ENCODE peak calls at places on chromosomes 3 and 15, in six cellular contexts. F is endothelial cell of umbilical vein, Y is fibroblast of lung, E is body of pancreas, H is cardiac muscle cell, S is BJ. I is an unnamed sample.

GRCh38 chr15:74793135-74794028 is 11.5 kb downstream of the CSK start:
- DNase-seq in F (no peak), Y (no peak), E (no peak), H (peak; percentile 30), S (no peak), I (no peak)

GRCh38 chr3:48398701-48399386 is 26.8 kb downstream of the FBXW12 start:
- DNase-seq in F (no peak), Y (no peak), E (no peak), H (no peak), S (no peak), I (no peak)

GRCh38 chr3:64441861-64442260 is 216.6 kb upstream of the PRICKLE2 start:
- DNase-seq in F (no peak), Y (peak; percentile 77), E (peak; percentile 80), H (no peak), S (no peak), I (no peak)

GRCh38 chr3:160141485-160142185 is 83.6 kb upstream of the C3orf80 start:
- DNase-seq in F (no peak), Y (peak; percentile 35), E (no peak), H (peak; percentile 33), S (no peak), I (no peak)

GRCh38 chr15:62561572-62561970 is 396.5 kb upstream of the C2CD4B start:
- DNase-seq in F (no peak), Y (no peak), E (no peak), H (no peak), S (no peak), I (no peak)

GRCh38 chr3:71372911-71373637 is 210.5 kb downstream of the FOXP1 start:
- DNase-seq in F (no peak), Y (no peak), E (no peak), H (no peak), S (no peak), I (no peak)

GRCh38 chr15:100058458-100058857 is 283.3 kb downstream of the ADAMTS17 start:
- DNase-seq in F (no peak), Y (no peak), E (no peak), H (no peak), S (no peak), I (no peak)

GRCh38 chr15:90895571-90896117 is 7.5 kb upstream of the MAN2A2 start:
- DNase-seq in F (no peak), Y (no peak), E (no peak), H (no peak), S (no peak), I (no peak)

GRCh38 chr3:10223676-10224639 is 24.3 kb upstream of the TATDN2 start:
- DNase-seq in F (no peak), Y (no peak), E (no peak), H (no peak), S (no peak), I (peak; percentile 63)

GRCh38 chr3:54538346-54538745 is 389.5 kb downstream of the LRTM1 start:
- DNase-seq in F (no peak), Y (no peak), E (no peak), H (no peak), S (no peak), I (no peak)

GRCh38 chr3:46692566-46692983 is 904 bp downstream of the ALS2CL start:
- DNase-seq in F (peak; percentile 13), Y (no peak), E (peak; percentile 95), H (no peak), S (no peak), I (no peak)

GRCh38 chr15:100714034-100714748 is 111.8 kb downstream of the ASB7 start:
- DNase-seq in F (no peak), Y (no peak), E (no peak), H (no peak), S (no peak), I (no peak)

GRCh38 chr3:58725326-58725853 is 58.8 kb upstream of the FAM3D start:
- DNase-seq in F (no peak), Y (no peak), E (no peak), H (no peak), S (no peak), I (no peak)

DNA sequence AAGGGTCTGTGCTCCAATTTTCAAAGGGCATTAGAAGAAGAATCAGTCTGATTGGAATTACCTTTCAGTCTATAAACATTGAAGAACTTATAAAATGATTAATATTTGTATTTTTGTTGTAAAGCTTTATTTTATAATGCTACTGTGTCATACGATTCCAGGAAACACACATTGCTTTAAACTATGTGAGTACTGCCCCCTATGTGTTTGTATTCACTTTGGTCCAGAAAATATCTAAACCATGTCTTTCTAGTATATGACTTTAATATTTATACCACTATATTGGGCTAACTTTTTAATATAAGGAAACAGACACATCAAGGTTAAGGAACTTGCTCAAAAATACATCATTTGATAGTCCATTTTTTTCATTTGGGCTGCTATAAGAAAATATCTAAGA is 3.2 kb upstream of the RIOX2 start:
- DNase-seq in F (no peak), Y (no peak), E (no peak), H (no peak), S (no peak), I (no peak)
- TF ChIP-seq CTCF in F (no peak), Y (peak; percentile 27), E (no peak), H (peak; percentile 36), S (peak; percentile 23), I (no peak)

DNA sequence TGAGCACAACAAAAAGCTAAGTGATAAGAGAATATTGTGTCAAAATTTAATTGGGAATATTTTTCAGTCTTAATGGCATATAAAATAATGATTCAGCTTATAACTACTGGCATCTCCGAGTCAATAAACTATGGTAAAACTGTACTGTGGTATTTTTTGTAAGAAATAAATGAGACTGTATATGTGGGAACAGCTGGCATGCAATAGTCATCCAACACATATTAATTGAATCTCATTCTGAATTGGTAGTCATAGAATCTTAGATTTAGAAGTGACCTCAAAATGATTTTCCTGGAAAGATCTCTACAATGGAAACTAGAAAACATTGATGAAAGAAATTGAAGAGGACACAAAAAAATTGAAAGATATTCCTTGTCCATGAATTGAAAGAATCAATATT is 133.4 kb upstream of the SLC7A14 start:
- DNase-seq in F (no peak), Y (no peak), E (no peak), H (no peak), S (no peak), I (no peak)
- TF ChIP-seq CTCF in F (no peak), Y (no peak), E (no peak), H (no peak), S (no peak), I (no peak)

GRCh38 chr15:34501131-34501530 is 63.5 kb upstream of the GOLGA8A start:
- DNase-seq in F (no peak), Y (no peak), E (no peak), H (peak; percentile 54), S (no peak), I (no peak)
- TF ChIP-seq CTCF in F (no peak), Y (no peak), E (no peak), H (no peak), S (no peak), I (no peak)

DNA sequence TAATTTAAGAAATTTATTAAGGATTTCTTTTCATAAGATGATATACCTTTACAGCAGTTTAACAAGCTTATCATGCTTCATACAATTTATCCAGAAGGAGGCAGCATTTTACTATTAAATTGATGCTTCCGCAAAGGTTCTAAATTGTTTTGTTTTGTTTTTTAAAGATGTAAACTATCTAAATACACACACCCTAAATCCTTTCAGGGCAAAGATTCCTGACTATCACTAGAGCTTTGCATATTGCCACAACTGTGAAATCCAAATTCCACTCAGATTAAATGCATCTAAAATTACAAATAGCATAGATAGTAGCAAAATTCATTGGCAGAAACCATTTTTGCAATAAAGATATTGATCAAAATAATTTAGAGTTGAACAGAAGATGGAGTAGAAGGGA is 44.5 kb upstream of the CCNL1 start:
- DNase-seq in F (peak; percentile 74), Y (peak; percentile 82), E (no peak), H (peak; percentile 76), S (peak; percentile 15), I (no peak)
- TF ChIP-seq CTCF in F (peak; percentile 48), Y (peak; percentile 43), E (peak; percentile 25), H (peak; percentile 52), S (peak; percentile 49), I (no peak)

DNA sequence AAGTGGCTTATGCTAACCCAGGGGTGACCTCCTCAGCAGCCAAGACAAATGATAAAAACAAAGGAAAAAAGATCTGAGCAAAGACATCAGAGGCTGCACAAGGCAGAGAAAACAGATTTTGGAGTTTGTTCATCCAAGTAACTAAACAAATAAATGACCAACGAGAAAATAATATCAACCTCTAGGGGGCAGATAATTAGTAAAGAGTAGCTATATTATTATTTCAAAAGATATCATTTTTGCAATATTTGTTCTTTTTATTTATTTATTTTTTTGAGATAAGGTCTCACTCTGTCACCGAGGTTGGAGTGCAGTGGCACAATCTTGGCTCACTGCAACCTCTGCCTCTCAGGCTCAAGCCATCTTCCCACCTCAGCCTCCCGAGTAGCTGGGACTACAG is 101.8 kb downstream of the PCCB start:
- DNase-seq in F (no peak), Y (no peak), E (no peak), H (no peak), S (no peak), I (no peak)
- TF ChIP-seq CTCF in F (no peak), Y (no peak), E (no peak), H (peak; percentile 11), S (no peak), I (no peak)

GRCh38 chr15:98001663-98002194 is 41.2 kb downstream of the ARRDC4 start:
- DNase-seq in F (no peak), Y (no peak), E (no peak), H (no peak), S (no peak), I (no peak)

GRCh38 chr15:98002419-98002818 is 41.9 kb downstream of the ARRDC4 start:
- DNase-seq in F (no peak), Y (no peak), E (no peak), H (no peak), S (no peak), I (no peak)

GRCh38 chr15:97998307-97999071 is 38.0 kb downstream of the ARRDC4 start:
- DNase-seq in F (no peak), Y (no peak), E (no peak), H (no peak), S (no peak), I (no peak)

GRCh38 chr15:98002874-98003273 is 42.4 kb downstream of the ARRDC4 start:
- DNase-seq in F (no peak), Y (no peak), E (no peak), H (no peak), S (no peak), I (no peak)

DNA sequence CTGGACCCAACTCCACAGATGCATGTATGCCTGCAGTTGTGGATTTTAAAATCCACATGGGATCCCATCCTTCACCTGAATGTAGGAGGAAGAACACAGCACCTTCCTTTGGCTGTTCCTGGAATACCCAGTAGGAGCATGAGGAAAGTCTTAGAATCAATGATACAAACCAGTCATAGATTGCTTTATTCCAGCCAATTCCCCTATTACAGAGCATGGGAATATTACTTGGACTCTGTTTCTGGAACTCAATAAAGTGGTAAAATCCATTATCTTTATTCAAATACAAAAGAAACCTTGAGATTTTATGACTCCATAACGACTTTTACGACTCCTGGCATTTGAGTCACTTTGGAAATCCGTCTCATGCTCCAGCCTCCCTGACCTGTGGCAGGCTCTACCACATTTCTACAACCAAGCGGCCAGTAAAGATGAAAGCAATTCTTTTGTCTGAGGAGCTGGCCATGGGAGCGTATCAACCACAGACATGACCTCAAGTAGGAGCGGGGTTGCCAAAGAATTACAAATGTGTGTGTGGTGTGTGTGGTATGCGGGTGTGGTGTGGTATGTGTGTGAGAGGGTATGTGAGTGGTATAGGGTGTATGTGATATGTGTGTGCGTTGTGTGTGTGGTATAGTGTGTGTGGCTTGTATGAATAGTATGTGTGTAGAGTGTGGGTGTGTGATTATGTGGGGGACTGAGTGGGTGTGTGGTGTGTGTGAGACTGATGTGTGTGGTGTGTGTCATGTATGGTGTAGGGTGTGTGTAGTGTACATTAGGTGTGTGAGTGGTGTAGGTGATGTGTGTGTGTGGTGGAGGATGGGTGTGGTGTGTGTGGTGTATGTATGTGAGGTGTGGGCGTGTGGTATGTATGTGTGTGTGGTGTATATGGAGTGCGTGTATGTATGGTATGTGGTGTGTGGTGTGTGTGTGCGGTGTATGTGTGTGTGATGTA is 40.0 kb downstream of the ARRDC4 start:
- DNase-seq in F (no peak), Y (no peak), E (no peak), H (no peak), S (peak; percentile 80), I (no peak)
- TF ChIP-seq CTCF in F (no peak), Y (no peak), E (no peak), H (no peak), S (no peak), I (no peak)

I was measured in GM20000.